ENCODE peak calls at places on chromosome 14, in seven cellular contexts. M is cardiac muscle cell, Q is heart right ventricle, G is GM23248, H is pancreas, I is PC-3, D is GM23338. Y is an unnamed sample. For H3K4me1, the result is how much of the 10 kb centered on the place peaks cover.

GRCh38 chr14:92959189-92959531 is 36.2 kb downstream of the CHGA start:
- DNase-seq in M (no peak), Q (peak), G (no peak), H (no peak), I (no peak), D (no peak), Y (no peak)

GRCh38 chr14:51817326-51817725 is 43.1 kb upstream of the GNG2 start:
- DNase-seq in M (no peak), Q (no peak), G (no peak), H (no peak), I (no peak), D (no peak), Y (no peak)

GRCh38 chr14:71388336-71388735 is 481.1 kb downstream of the PCNX1 start:
- DNase-seq in M (no peak), Q (no peak), G (no peak), H (no peak), I (no peak), D (no peak), Y (no peak)

GRCh38 chr14:25887251-25887908 is 710.5 kb downstream of the NOVA1 start:
- DNase-seq in M (no peak), Q (no peak), G (peak), H (no peak), I (peak), D (no peak), Y (no peak)

GRCh38 chr14:100466111-100466856 is 120.9 kb downstream of the BEGAIN start:
- DNase-seq in M (no peak), Q (no peak), G (no peak), H (no peak), I (no peak), D (peak), Y (no peak)

GRCh38 chr14:29906256-29906885 is 21.3 kb downstream of the PRKD1 start:
- DNase-seq in M (peak), Q (no peak), G (peak), H (peak), I (peak), D (no peak), Y (no peak)

GRCh38 chr14:91835920-91836843 is 31.2 kb downstream of the TC2N start:
- DNase-seq in M (peak), Q (peak), G (peak), H (peak), I (peak), D (peak), Y (no peak)

GRCh38 chr14:68507544-68508081 is 285.3 kb downstream of the ZFP36L1 start:
- DNase-seq in M (no peak), Q (no peak), G (no peak), H (no peak), I (no peak), D (no peak), Y (no peak)

GRCh38 chr14:75132374-75133086 is 5.7 kb upstream of the NEK9 start:
- DNase-seq in M (peak), Q (no peak), G (peak), H (peak), I (peak), D (peak), Y (no peak)

GRCh38 chr14:94158239-94158888 is 15.8 kb upstream of the PPP4R4 start:
- DNase-seq in M (no peak), Q (no peak), G (no peak), H (no peak), I (no peak), D (no peak), Y (no peak)

GRCh38 chr14:32565256-32565655 is 236.2 kb downstream of the AKAP6 start:
- DNase-seq in M (no peak), Q (no peak), G (no peak), H (no peak), I (no peak), D (no peak), Y (no peak)

GRCh38 chr14:56244138-56244789 is 126.1 kb downstream of the PELI2 start:
- DNase-seq in M (peak), Q (no peak), G (peak), H (no peak), I (peak), D (no peak), Y (no peak)

GRCh38 chr14:55771242-55772025 is 191.4 kb downstream of the KTN1 start:
- DNase-seq in M (no peak), Q (no peak), G (no peak), H (no peak), I (no peak), D (no peak), Y (no peak)

GRCh38 chr14:79557309-79557708 is 654.0 kb downstream of the DIO2 start:
- DNase-seq in M (no peak), Q (no peak), G (no peak), H (no peak), I (peak), D (no peak), Y (no peak)

GRCh38 chr14:23067847-23068791 is 10.8 kb upstream of the CDH24 start:
- DNase-seq in M (no peak), Q (no peak), G (peak), H (no peak), I (no peak), D (no peak), Y (no peak)
- H3K4me3 ChIP-seq in M (no peak), Q (no peak), G (peak), H (no peak), I (peak), D (no peak), Y (no peak)

DNA sequence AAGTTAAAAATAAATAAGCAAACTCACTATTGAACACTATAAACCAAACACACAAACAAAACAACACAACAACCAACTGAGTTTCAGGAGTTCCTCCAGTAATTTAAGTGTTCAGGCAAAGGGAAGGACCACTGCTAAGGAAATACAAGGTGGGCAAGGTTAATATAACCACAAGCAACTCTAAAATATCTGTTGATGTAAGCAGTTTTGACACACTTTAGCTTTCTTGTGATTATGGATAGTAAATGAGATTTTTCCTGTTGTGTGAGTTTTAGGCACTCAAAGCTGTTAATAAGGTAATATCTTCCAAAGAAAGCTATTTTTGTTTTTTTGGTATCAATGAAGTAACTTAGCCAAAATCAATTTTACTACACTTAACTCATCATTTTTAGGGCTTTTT is 839.1 kb upstream of the FOXG1 start:
- DNase-seq in M (no peak), Q (no peak), G (no peak), H (no peak), I (no peak), D (no peak), Y (no peak)
- H3K4me1 ChIP-seq in M (under half), Q (under half), G (under half), H (under half), I (under half), D (under half), Y (under half)

DNA sequence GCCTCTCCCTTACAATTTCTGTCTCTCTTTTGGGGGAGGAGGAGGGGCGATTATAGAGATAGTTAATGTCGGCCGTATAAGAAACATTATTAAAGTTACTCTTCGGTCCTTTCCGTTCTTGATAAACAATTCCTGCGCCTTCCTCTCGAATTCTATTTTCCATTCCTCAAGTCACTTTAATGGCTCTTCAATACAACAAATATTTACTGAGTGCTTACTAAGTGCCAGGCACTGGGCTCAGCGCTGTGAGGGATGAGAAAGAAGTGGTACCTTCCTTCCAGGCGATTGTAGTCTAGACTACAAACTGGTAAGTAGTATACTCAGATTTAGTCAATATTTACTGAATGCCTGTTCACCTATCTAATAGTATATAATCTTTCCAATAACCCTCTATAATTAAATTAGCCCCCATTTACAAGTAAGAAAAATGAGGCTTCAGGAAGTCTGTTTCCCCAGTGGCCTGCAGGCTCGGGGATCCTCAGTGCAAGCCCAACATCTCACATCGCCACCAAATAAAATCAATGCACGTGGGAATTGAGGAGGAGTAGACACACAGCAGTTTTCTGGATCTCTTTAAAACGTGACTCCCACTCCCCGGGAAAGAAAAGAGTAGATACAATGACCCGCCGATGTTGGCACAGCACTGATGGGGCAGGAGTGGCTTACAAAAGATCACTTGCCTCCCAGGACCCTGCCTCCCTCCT is 589 bp upstream of the ZNF219 start:
- DNase-seq in M (no peak), Q (no peak), G (no peak), H (no peak), I (peak), D (no peak), Y (no peak)
- H3K27ac ChIP-seq in M (peak), Q (peak), G (no peak), H (peak), I (no peak), D (peak), Y (peak)

GRCh38 chr14:21017528-21018245 is 7.2 kb downstream of the NDRG2 start:
- DNase-seq in M (no peak), Q (no peak), G (no peak), H (no peak), I (no peak), D (no peak), Y (no peak)

GRCh38 chr14:21020977-21021545 is 3.8 kb downstream of the NDRG2 start:
- DNase-seq in M (no peak), Q (no peak), G (no peak), H (no peak), I (no peak), D (no peak), Y (no peak)

GRCh38 chr14:21018286-21018685 is 6.6 kb downstream of the NDRG2 start:
- DNase-seq in M (no peak), Q (no peak), G (no peak), H (no peak), I (no peak), D (no peak), Y (no peak)

GRCh38 chr14:21016791-21017190 is 8.1 kb downstream of the NDRG2 start:
- DNase-seq in M (no peak), Q (no peak), G (no peak), H (no peak), I (no peak), D (no peak), Y (no peak)

DNA sequence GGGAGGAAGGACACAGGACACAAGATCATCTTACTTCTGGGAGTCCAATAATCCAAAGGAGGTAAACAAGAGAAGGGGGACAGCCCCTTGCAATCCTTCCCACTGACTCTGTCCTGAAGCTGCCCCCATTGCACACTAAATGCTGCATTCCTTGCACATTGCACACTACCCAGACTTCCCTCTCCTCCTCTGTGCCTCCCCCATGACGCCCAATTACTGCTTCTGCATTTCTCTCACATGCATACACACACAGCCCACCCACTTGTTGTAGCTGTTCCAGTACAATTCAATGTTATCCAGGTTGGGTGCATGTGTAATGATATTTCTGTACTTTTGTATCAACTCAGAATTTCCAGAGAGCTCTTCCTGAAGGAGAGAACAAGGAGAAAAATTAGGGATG is 5.5 kb downstream of the NDRG2 start:
- DNase-seq in M (no peak), Q (no peak), G (peak), H (no peak), I (no peak), D (no peak), Y (no peak)
- H3K4me3 ChIP-seq in M (no peak), Q (no peak), G (no peak), H (no peak), I (no peak), D (no peak), Y (no peak)

GRCh38 chr14:95525999-95526398 is 8.9 kb upstream of the GLRX5 start:
- DNase-seq in M (no peak), Q (no peak), G (no peak), H (no peak), I (no peak), D (peak), Y (no peak)
- H3K4me1 ChIP-seq in M (under half), Q (under half), G (half or more), H (under half), I (under half), D (under half), Y (half or more)

GRCh38 chr14:89428556-89429196 is 11.6 kb upstream of the FOXN3 start:
- DNase-seq in M (no peak), Q (no peak), G (peak), H (no peak), I (no peak), D (no peak), Y (no peak)
- H3K27ac ChIP-seq in M (no peak), Q (peak), G (peak), H (no peak), I (no peak), D (peak), Y (peak)

GRCh38 chr14:20499108-20499507 is 6.2 kb upstream of the RNASE10 start:
- DNase-seq in M (no peak), Q (no peak), G (no peak), H (no peak), I (peak), D (peak), Y (no peak)

GRCh38 chr14:20494935-20495766 is 10.2 kb upstream of the RNASE10 start:
- DNase-seq in M (peak), Q (no peak), G (peak), H (no peak), I (peak), D (no peak), Y (no peak)

GRCh38 chr14:20499881-20500280 is 5.5 kb upstream of the RNASE10 start:
- DNase-seq in M (no peak), Q (no peak), G (no peak), H (no peak), I (no peak), D (no peak), Y (no peak)

GRCh38 chr14:20501346-20501745 is 4.0 kb upstream of the RNASE10 start:
- DNase-seq in M (no peak), Q (no peak), G (peak), H (no peak), I (peak), D (no peak), Y (no peak)

GRCh38 chr14:20498622-20499021 is 6.7 kb upstream of the RNASE10 start:
- DNase-seq in M (no peak), Q (no peak), G (no peak), H (no peak), I (no peak), D (no peak), Y (no peak)
- H3K4me3 ChIP-seq in M (no peak), Q (no peak), G (no peak), H (no peak), I (no peak), D (no peak), Y (no peak)

Y was measured in thoracic aorta.